ENCODE peak calls at places on chromosome 5, in eight cellular contexts. One of them, this sample, is unnamed.

GRCh38 chr5:156411-157072 is 34.8 kb upstream of the LRRC14B start:
- DNase-seq in GM12891: no peak
- DNase-seq in HCT116: no peak
- DNase-seq in H1: peak
- DNase-seq in sigmoid colon: peak
- DNase-seq in GM12892: no peak
- DNase-seq in GM23338: no peak
- DNase-seq in breast epithelium: no peak
- DNase-seq in this sample: no peak

GRCh38 chr5:150734579-150735384 is 24.0 kb downstream of the DCTN4 start:
- DNase-seq in GM12891: no peak
- DNase-seq in HCT116: no peak
- DNase-seq in H1: peak
- DNase-seq in sigmoid colon: peak
- DNase-seq in GM12892: peak
- DNase-seq in GM23338: peak
- DNase-seq in breast epithelium: no peak
- DNase-seq in this sample: no peak

GRCh38 chr5:76383126-76383825 is 19.8 kb upstream of the IQGAP2 start:
- DNase-seq in GM12891: no peak
- DNase-seq in HCT116: no peak
- DNase-seq in H1: no peak
- DNase-seq in sigmoid colon: no peak
- DNase-seq in GM12892: no peak
- DNase-seq in GM23338: no peak
- DNase-seq in breast epithelium: no peak
- DNase-seq in this sample: no peak

GRCh38 chr5:178394074-178394473 is 161.5 kb upstream of the PHYKPL start:
- DNase-seq in GM12891: no peak
- DNase-seq in HCT116: no peak
- DNase-seq in H1: peak
- DNase-seq in sigmoid colon: peak
- DNase-seq in GM12892: no peak
- DNase-seq in GM23338: peak
- DNase-seq in breast epithelium: no peak
- DNase-seq in this sample: no peak

GRCh38 chr5:9456435-9457042 is 89.3 kb downstream of the SEMA5A start:
- DNase-seq in GM12891: no peak
- DNase-seq in HCT116: no peak
- DNase-seq in H1: no peak
- DNase-seq in sigmoid colon: no peak
- DNase-seq in GM12892: no peak
- DNase-seq in GM23338: peak
- DNase-seq in breast epithelium: no peak
- DNase-seq in this sample: no peak

GRCh38 chr5:41870621-41871048 is 410 bp upstream of the OXCT1 start:
- DNase-seq in GM12891: no peak
- DNase-seq in HCT116: no peak
- DNase-seq in H1: no peak
- DNase-seq in sigmoid colon: no peak
- DNase-seq in GM12892: no peak
- DNase-seq in GM23338: no peak
- DNase-seq in breast epithelium: no peak
- DNase-seq in this sample: no peak

GRCh38 chr5:145975361-145976066 is 39.1 kb downstream of the SH3RF2 start:
- DNase-seq in GM12891: no peak
- DNase-seq in HCT116: peak
- DNase-seq in H1: no peak
- DNase-seq in sigmoid colon: no peak
- DNase-seq in GM12892: no peak
- DNase-seq in GM23338: no peak
- DNase-seq in breast epithelium: no peak
- DNase-seq in this sample: no peak

GRCh38 chr5:38382898-38383297 is 124.5 kb downstream of the EGFLAM start:
- DNase-seq in GM12891: peak
- DNase-seq in HCT116: peak
- DNase-seq in H1: peak
- DNase-seq in sigmoid colon: peak
- DNase-seq in GM12892: peak
- DNase-seq in GM23338: peak
- DNase-seq in breast epithelium: peak
- DNase-seq in this sample: peak

GRCh38 chr5:128252794-128253193 is 169.2 kb downstream of the SLC12A2 start:
- DNase-seq in GM12891: no peak
- DNase-seq in HCT116: no peak
- DNase-seq in H1: no peak
- DNase-seq in sigmoid colon: no peak
- DNase-seq in GM12892: no peak
- DNase-seq in GM23338: no peak
- DNase-seq in breast epithelium: no peak
- DNase-seq in this sample: no peak

GRCh38 chr5:177113566-177114424 is 19.8 kb upstream of the NSD1 start:
- DNase-seq in GM12891: peak
- DNase-seq in HCT116: peak
- DNase-seq in H1: peak
- DNase-seq in sigmoid colon: peak
- DNase-seq in GM12892: peak
- DNase-seq in GM23338: peak
- DNase-seq in breast epithelium: peak
- DNase-seq in this sample: peak

GRCh38 chr5:59351076-59351794 is 542.3 kb downstream of the PDE4D start:
- DNase-seq in GM12891: no peak
- DNase-seq in HCT116: no peak
- DNase-seq in H1: no peak
- DNase-seq in sigmoid colon: peak
- DNase-seq in GM12892: no peak
- DNase-seq in GM23338: no peak
- DNase-seq in breast epithelium: no peak
- DNase-seq in this sample: no peak

GRCh38 chr5:82396871-82397514 is 118.8 kb upstream of the RPS23 start:
- DNase-seq in GM12891: no peak
- DNase-seq in HCT116: peak
- DNase-seq in H1: no peak
- DNase-seq in sigmoid colon: peak
- DNase-seq in GM12892: no peak
- DNase-seq in GM23338: no peak
- DNase-seq in breast epithelium: peak
- DNase-seq in this sample: no peak

GRCh38 chr5:13994606-13995336 is 50.3 kb upstream of the DNAH5 start:
- DNase-seq in GM12891: no peak
- DNase-seq in HCT116: no peak
- DNase-seq in H1: no peak
- DNase-seq in sigmoid colon: no peak
- DNase-seq in GM12892: no peak
- DNase-seq in GM23338: no peak
- DNase-seq in breast epithelium: no peak
- DNase-seq in this sample: no peak

GRCh38 chr5:56670916-56671315 is 144.4 kb upstream of the MAP3K1 start:
- DNase-seq in GM12891: no peak
- DNase-seq in HCT116: no peak
- DNase-seq in H1: no peak
- DNase-seq in sigmoid colon: no peak
- DNase-seq in GM12892: no peak
- DNase-seq in GM23338: no peak
- DNase-seq in breast epithelium: no peak
- DNase-seq in this sample: no peak

GRCh38 chr5:157744055-157745011 is 821 bp downstream of the LSM11 start:
- DNase-seq in GM12891: peak
- DNase-seq in HCT116: no peak
- DNase-seq in H1: no peak
- DNase-seq in sigmoid colon: no peak
- DNase-seq in GM12892: peak
- DNase-seq in GM23338: peak
- DNase-seq in breast epithelium: no peak
- DNase-seq in this sample: no peak

GRCh38 chr5:156802501-156802900 is 47.6 kb upstream of the PPP1R2B start:
- DNase-seq in GM12891: no peak
- DNase-seq in HCT116: no peak
- DNase-seq in H1: no peak
- DNase-seq in sigmoid colon: no peak
- DNase-seq in GM12892: no peak
- DNase-seq in GM23338: peak
- DNase-seq in breast epithelium: no peak
- DNase-seq in this sample: no peak

GRCh38 chr5:121313886-121314285 is 537.8 kb upstream of the FTMT start:
- DNase-seq in GM12891: no peak
- DNase-seq in HCT116: no peak
- DNase-seq in H1: no peak
- DNase-seq in sigmoid colon: no peak
- DNase-seq in GM12892: no peak
- DNase-seq in GM23338: no peak
- DNase-seq in breast epithelium: no peak
- DNase-seq in this sample: no peak

GRCh38 chr5:173741729-173742431 is 125.4 kb upstream of the BOD1 start:
- DNase-seq in GM12891: no peak
- DNase-seq in HCT116: no peak
- DNase-seq in H1: no peak
- DNase-seq in sigmoid colon: no peak
- DNase-seq in GM12892: no peak
- DNase-seq in GM23338: no peak
- DNase-seq in breast epithelium: no peak
- DNase-seq in this sample: no peak

GRCh38 chr5:74595143-74595915 is 45.2 kb downstream of the ENC1 start:
- DNase-seq in GM12891: no peak
- DNase-seq in HCT116: peak
- DNase-seq in H1: no peak
- DNase-seq in sigmoid colon: no peak
- DNase-seq in GM12892: no peak
- DNase-seq in GM23338: peak
- DNase-seq in breast epithelium: no peak
- DNase-seq in this sample: no peak

GRCh38 chr5:163396941-163397340 is 40.5 kb upstream of the CCNG1 start:
- DNase-seq in GM12891: no peak
- DNase-seq in HCT116: no peak
- DNase-seq in H1: no peak
- DNase-seq in sigmoid colon: no peak
- DNase-seq in GM12892: no peak
- DNase-seq in GM23338: no peak
- DNase-seq in breast epithelium: no peak
- DNase-seq in this sample: no peak

GRCh38 chr5:178387061-178387855 is 154.7 kb upstream of the PHYKPL start:
- DNase-seq in GM12891: no peak
- DNase-seq in HCT116: no peak
- DNase-seq in H1: no peak
- DNase-seq in sigmoid colon: peak
- DNase-seq in GM12892: no peak
- DNase-seq in GM23338: no peak
- DNase-seq in breast epithelium: no peak
- DNase-seq in this sample: no peak

GRCh38 chr5:149471406-149472183 is 79.6 kb downstream of the CSNK1A1 start:
- DNase-seq in GM12891: no peak
- DNase-seq in HCT116: no peak
- DNase-seq in H1: no peak
- DNase-seq in sigmoid colon: no peak
- DNase-seq in GM12892: no peak
- DNase-seq in GM23338: no peak
- DNase-seq in breast epithelium: peak
- DNase-seq in this sample: no peak

GRCh38 chr5:83490203-83490602 is 18.7 kb downstream of the VCAN start:
- DNase-seq in GM12891: no peak
- DNase-seq in HCT116: no peak
- DNase-seq in H1: no peak
- DNase-seq in sigmoid colon: no peak
- DNase-seq in GM12892: no peak
- DNase-seq in GM23338: no peak
- DNase-seq in breast epithelium: no peak
- DNase-seq in this sample: no peak
- TF ChIP-seq POLR2AphosphoS5 in GM12891: no peak
- TF ChIP-seq POLR2AphosphoS5 in HCT116: no peak
- TF ChIP-seq POLR2AphosphoS5 in H1: no peak
- TF ChIP-seq POLR2AphosphoS5 in sigmoid colon: no peak
- TF ChIP-seq POLR2AphosphoS5 in GM12892: no peak
- TF ChIP-seq POLR2AphosphoS5 in GM23338: no peak
- TF ChIP-seq POLR2AphosphoS5 in breast epithelium: no peak
- TF ChIP-seq POLR2AphosphoS5 in this sample: no peak

DNA sequence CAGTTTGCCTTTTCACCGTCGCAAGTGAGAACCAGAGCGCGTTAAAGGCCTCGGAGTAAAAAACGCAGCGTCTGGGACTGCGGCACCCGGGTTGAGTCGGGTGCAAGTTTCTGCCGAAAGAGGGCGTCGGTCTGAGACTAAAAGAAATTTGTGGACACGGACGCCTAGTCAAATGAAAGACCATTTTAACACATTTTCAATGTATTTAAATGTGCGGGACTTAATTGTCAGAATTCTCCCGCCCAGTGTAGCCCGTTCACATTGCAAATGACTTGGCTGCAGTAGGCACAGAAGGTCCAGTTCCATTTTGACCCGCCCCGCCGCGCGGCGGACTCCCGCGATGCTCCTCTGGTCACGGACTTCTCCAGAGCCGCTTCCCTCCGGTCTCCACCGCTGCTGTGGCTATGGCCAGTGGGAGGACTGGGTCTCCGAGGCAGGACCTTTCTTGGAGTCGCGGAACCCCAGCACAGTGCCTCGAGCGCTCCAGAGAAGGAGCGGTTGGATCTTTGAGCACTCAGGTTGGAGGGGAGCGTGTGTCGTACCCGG is 1.3 kb upstream of the NPR3 start:
- DNase-seq in GM12891: peak
- DNase-seq in HCT116: peak
- DNase-seq in H1: peak
- DNase-seq in sigmoid colon: peak
- DNase-seq in GM12892: peak
- DNase-seq in GM23338: peak
- DNase-seq in breast epithelium: no peak
- DNase-seq in this sample: no peak
- TF ChIP-seq POLR2AphosphoS5 in GM12891: no peak
- TF ChIP-seq POLR2AphosphoS5 in HCT116: no peak
- TF ChIP-seq POLR2AphosphoS5 in H1: no peak
- TF ChIP-seq POLR2AphosphoS5 in sigmoid colon: no peak
- TF ChIP-seq POLR2AphosphoS5 in GM12892: no peak
- TF ChIP-seq POLR2AphosphoS5 in GM23338: no peak
- TF ChIP-seq POLR2AphosphoS5 in breast epithelium: no peak
- TF ChIP-seq POLR2AphosphoS5 in this sample: no peak

GRCh38 chr5:154813736-154814135 is 36.7 kb downstream of the FAXDC2 start:
- DNase-seq in GM12891: no peak
- DNase-seq in HCT116: no peak
- DNase-seq in H1: no peak
- DNase-seq in sigmoid colon: no peak
- DNase-seq in GM12892: no peak
- DNase-seq in GM23338: no peak
- DNase-seq in breast epithelium: no peak
- DNase-seq in this sample: no peak
- TF ChIP-seq POLR2AphosphoS5 in GM12891: no peak
- TF ChIP-seq POLR2AphosphoS5 in HCT116: no peak
- TF ChIP-seq POLR2AphosphoS5 in H1: no peak
- TF ChIP-seq POLR2AphosphoS5 in sigmoid colon: no peak
- TF ChIP-seq POLR2AphosphoS5 in GM12892: no peak
- TF ChIP-seq POLR2AphosphoS5 in GM23338: no peak
- TF ChIP-seq POLR2AphosphoS5 in breast epithelium: no peak
- TF ChIP-seq POLR2AphosphoS5 in this sample: no peak

DNA sequence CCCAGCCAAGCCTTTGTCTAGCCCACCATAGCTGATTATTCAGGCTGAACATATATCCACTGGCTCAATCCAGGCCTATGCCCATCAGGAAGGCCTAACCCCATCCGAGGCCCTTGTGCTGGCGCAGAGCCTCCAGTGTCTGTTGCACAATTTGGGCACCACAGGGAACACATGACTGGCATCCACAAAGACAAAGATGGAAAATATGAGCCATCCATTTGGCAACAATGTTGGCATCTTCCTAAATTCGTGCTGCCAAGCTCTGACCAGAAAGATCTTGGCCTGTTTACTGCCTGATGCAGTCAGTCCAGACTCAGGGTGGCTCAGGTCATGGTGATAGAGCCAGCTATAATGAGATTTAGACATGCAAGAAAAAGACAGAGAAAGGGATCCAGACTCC is 233.8 kb downstream of the PIK3R1 start:
- DNase-seq in GM12891: no peak
- DNase-seq in HCT116: no peak
- DNase-seq in H1: no peak
- DNase-seq in sigmoid colon: no peak
- DNase-seq in GM12892: no peak
- DNase-seq in GM23338: no peak
- DNase-seq in breast epithelium: peak
- DNase-seq in this sample: no peak
- TF ChIP-seq POLR2AphosphoS5 in GM12891: no peak
- TF ChIP-seq POLR2AphosphoS5 in HCT116: no peak
- TF ChIP-seq POLR2AphosphoS5 in H1: no peak
- TF ChIP-seq POLR2AphosphoS5 in sigmoid colon: no peak
- TF ChIP-seq POLR2AphosphoS5 in GM12892: no peak
- TF ChIP-seq POLR2AphosphoS5 in GM23338: no peak
- TF ChIP-seq POLR2AphosphoS5 in breast epithelium: peak
- TF ChIP-seq POLR2AphosphoS5 in this sample: no peak

This sample was measured in SK-N-MC.